ENCODE peak calls at places on chromosomes 11 and 22, in five cellular contexts. P is upper lobe of right lung, V is A549, C is choroid plexus epithelial cell, F is IMR-90. A is an unnamed sample.

GRCh38 chr22:46078241-46079092 is 71.9 kb upstream of the PPARA start:
- DNase-seq in F (no peak), P (peak), V (no peak), C (no peak), A (peak)

GRCh38 chr11:78973833-78974232 is 399.2 kb upstream of the NARS2 start:
- DNase-seq in P (no peak), F (no peak), C (no peak), V (no peak), A (no peak)

GRCh38 chr22:46574993-46575914 is 37.8 kb upstream of the CELSR1 start:
- DNase-seq in F (no peak), C (no peak), P (peak), V (peak), A (no peak)

GRCh38 chr11:131537196-131537595 is 166.8 kb downstream of the NTM start:
- DNase-seq in V (no peak), C (no peak), F (no peak), P (no peak), A (no peak)

GRCh38 chr22:48448821-48449220 is 1378.9 kb downstream of the BRD1 start:
- DNase-seq in C (no peak), P (peak), V (no peak), F (no peak), A (no peak)

GRCh38 chr22:23278883-23279675 is 98.8 kb downstream of the BCR start:
- DNase-seq in C (no peak), V (peak), F (no peak), P (peak), A (no peak)

GRCh38 chr11:65537620-65538231 is 12.8 kb downstream of the SCYL1 start:
- DNase-seq in F (no peak), P (no peak), C (no peak), V (no peak), A (no peak)

GRCh38 chr11:124759268-124760204 is 2.6 kb downstream of the ESAM start:
- DNase-seq in F (no peak), C (no peak), P (peak), V (no peak), A (no peak)

GRCh38 chr22:22418957-22419356 is 89.6 kb downstream of the ZNF280B start:
- DNase-seq in F (no peak), P (no peak), V (no peak), C (no peak), A (no peak)

GRCh38 chr11:83092488-83093384 is 21.0 kb upstream of the RAB30 start:
- DNase-seq in V (peak), F (peak), C (peak), P (no peak), A (no peak)

DNA sequence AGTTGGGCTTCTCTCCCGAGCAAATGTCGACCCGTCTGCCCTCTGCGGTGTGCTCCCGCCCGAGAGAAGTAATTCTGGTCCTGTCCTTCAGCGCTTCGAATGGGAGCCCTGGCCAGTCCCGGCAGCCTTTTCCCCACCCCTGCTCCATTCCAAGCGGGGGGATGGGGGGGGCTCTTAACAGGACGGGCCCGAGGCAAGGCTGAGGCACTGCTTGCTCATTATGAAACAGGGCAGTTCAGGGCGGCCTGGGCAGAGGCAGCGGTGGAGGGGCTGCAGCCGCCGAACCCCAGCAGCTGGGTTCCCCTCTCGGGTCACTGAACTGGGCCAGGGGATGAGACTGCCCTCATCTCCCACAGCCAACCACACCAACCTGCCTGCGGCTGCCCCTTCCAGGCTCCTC is 9.2 kb downstream of the BACE1-AS start:
- DNase-seq in V (no peak), P (peak), F (peak), C (peak), A (peak)
- H3K4me3 ChIP-seq in V (no peak), P (no peak), F (no peak), C (no peak), A (no peak)

GRCh38 chr11:60469723-60470122 is 14.1 kb downstream of the MS4A1 start:
- DNase-seq in C (no peak), V (no peak), P (no peak), F (no peak), A (no peak)
- TF ChIP-seq CTCF in C (no peak), V (no peak), P (no peak), F (no peak), A (no peak)

DNA sequence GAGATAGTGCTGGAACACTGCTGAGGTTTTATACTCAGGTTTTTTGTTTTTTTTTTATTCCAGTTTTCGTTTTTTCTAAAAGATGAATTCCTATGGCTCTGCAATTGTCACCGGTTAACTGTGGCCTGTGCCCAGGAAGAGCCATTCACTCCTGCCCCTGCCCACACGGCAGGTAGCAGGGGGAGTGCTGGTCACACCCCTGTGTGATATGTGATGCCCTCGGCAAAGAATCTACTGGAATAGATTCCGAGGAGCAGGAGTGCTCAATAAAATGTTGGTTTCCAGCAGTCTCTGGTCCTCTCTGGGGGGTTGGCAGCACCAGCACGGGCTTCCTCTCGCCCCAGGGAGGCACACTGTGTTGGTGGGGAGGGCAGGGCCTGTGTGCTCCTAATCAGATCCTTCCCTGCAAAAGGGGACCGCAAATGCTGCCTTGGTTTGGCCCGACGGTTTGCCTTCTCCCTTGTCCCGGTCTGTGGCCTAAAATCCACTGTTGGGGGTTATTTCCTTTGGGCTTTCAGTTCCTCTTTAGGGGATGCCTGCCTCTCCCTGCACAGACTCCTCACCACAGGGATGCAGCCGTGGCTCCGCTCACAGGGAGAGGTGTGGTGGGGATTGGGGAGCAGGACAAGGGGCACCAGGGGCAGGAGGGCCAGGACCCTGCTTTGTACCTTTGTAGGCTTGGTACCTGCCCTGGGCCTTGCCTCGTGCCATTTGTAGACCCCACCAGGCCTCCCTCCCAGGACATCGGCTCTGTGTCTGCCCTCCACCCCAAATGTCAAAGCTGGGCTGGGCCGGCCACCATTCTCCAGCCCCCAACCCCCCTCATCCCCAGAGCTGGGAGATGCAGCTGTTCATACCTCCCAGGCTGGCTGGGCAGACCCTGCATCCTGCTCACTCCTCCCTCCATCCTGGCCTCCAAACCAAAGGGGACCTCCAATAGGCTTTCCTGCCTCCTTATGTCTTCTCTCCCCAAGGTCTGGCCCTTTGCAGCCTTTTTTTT is 13.5 kb downstream of the MCAT start:
- DNase-seq in P (no peak), F (no peak), V (no peak), C (no peak), A (no peak)
- H3K4me3 ChIP-seq in P (no peak), F (no peak), V (no peak), C (no peak), A (no peak)

GRCh38 chr11:57641011-57641410 is 8.7 kb downstream of the YPEL4 start:
- DNase-seq in V (no peak), P (no peak), F (no peak), C (peak), A (peak)
- TF ChIP-seq CTCF in V (no peak), P (no peak), F (peak), C (peak), A (peak)

DNA sequence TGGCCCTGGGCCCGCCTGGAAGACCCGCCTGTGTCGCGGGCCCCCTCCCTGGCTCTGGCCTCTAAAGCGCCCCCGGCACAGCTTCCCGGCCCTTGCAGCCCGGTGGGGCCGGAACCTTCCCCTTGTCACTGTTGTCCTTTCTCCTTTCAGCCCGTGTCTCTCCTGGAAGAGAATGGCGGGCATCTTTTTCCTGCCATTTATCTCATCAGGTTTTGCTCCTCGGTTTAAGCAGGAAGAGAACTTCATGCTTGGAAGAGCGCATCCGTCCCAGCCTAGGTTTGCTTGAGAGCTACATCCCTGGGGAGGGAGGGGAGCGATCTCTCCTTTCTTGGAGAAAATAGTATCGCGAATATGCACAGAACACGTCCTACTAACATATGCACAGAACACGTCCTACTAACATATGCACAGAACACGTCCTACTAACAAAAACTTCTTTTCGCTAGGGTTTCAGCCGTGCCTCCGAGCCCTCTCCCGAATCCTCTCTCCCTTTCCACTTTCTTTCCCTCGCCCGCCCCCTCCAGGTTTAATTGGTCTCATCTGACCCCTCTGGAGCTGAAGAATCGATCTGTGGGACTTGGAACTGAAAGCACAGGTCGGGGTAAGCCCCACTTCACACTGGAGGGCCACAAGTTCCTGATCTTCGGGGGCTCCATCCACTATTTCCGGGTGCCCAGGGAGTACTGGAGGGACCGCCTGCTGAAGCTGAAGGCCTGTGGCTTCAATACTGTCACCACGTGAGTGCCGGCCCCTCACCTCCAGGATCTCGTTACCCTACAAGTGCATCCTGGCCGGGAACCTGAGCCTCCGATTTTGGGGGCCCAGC is 1.2 kb downstream of the GLB1L3 start:
- DNase-seq in V (no peak), C (no peak), F (no peak), P (no peak), A (no peak)
- H3K4me3 ChIP-seq in V (no peak), C (no peak), F (no peak), P (no peak), A (no peak)

GRCh38 chr22:38844661-38845367 is 986 bp upstream of the NPTXR start:
- DNase-seq in P (no peak), F (no peak), V (no peak), C (no peak), A (no peak)

GRCh38 chr22:38843716-38844660 is at the start of gene NPTXR:
- DNase-seq in C (no peak), F (peak), P (no peak), V (peak), A (peak)

GRCh38 chr22:38843201-38843715 is 570 bp downstream of the NPTXR start:
- DNase-seq in F (peak), P (peak), V (peak), C (peak), A (peak)

GRCh38 chr22:38842512-38843200 is 1.2 kb downstream of the NPTXR start:
- DNase-seq in F (no peak), P (no peak), V (no peak), C (no peak), A (no peak)

GRCh38 chr22:38845368-38845740 is 1.5 kb upstream of the NPTXR start:
- DNase-seq in F (no peak), C (no peak), V (no peak), P (no peak), A (no peak)
- TF ChIP-seq CTCF in F (no peak), C (no peak), V (no peak), P (no peak), A (no peak)

DNA sequence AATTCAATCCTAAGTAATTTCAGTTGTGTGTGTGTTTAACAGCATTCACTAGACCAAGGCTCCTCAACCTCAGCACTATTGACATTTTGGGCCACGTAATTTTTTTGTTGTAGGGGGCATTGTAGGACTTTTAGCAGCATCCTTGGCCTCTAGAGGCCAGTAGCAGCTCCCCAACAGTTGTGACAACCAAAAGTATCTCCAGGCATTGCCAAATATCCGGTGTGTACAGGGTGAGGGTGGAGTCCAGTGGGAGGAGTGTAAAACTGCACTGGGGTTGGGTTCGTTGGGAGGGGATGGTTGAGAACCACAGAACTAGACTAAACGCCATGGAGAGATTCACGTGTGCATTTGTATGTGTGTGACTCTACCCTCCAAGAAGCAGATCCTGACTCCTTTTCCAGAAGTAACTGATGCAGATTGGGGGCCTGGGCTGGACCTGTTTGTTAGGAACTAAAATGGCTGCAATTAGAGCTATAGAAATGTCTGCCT is 5.9 kb upstream of the PHF21A start:
- DNase-seq in F (peak), C (peak), P (no peak), V (peak), A (peak)
- H3K4me3 ChIP-seq in F (no peak), C (no peak), P (no peak), V (no peak), A (no peak)

GRCh38 chr11:106231591-106231990 is 154.1 kb downstream of the AASDHPPT start:
- DNase-seq in C (peak), V (no peak), F (peak), P (no peak), A (peak)
- TF ChIP-seq CTCF in C (peak), V (no peak), F (peak), P (no peak), A (peak)

A was measured in foreskin fibroblast.